ENCODE peak calls at places on chromosome 2, in seven cellular contexts. N is HCT116, K is hepatocyte, D is SK-N-SH, L is PC-3, U is PC-9, E is MM.1S. W is an unnamed sample. For H3K9me2, the result is how much of the 10 kb centered on the place peaks cover.

GRCh38 chr2:99615247-99615771 is 125.5 kb upstream of the REV1 start:
- DNase-seq in N (peak), K (no peak), D (no peak), L (peak), U (peak), E (no peak), W (peak)

GRCh38 chr2:64792995-64793639 is 139.4 kb upstream of the SERTAD2 start:
- DNase-seq in N (no peak), K (no peak), D (no peak), L (peak), U (no peak), E (no peak), W (no peak)

GRCh38 chr2:239824866-239825704 is 200.1 kb downstream of the NDUFA10 start:
- DNase-seq in N (no peak), K (no peak), D (peak), L (no peak), U (no peak), E (no peak), W (no peak)

GRCh38 chr2:138948070-138948539 is 167.9 kb upstream of the NXPH2 start:
- DNase-seq in N (peak), K (peak), D (no peak), L (peak), U (peak), E (no peak), W (peak)

GRCh38 chr2:188285049-188285448 is 6.6 kb upstream of the GULP1 start:
- DNase-seq in N (no peak), K (no peak), D (no peak), L (no peak), U (no peak), E (no peak), W (no peak)

GRCh38 chr2:118936936-118937335 is 5.1 kb upstream of the MARCO start:
- DNase-seq in N (no peak), K (no peak), D (no peak), L (no peak), U (no peak), E (no peak), W (no peak)

GRCh38 chr2:174877796-174878195 is 113.5 kb upstream of the CHRNA1 start:
- DNase-seq in N (no peak), K (no peak), D (peak), L (no peak), U (no peak), E (no peak), W (no peak)

GRCh38 chr2:60555066-60555793 is 1.8 kb upstream of the BCL11A start:
- DNase-seq in N (peak), K (peak), D (peak), L (peak), U (peak), E (peak), W (peak)

GRCh38 chr2:105812180-105813044 is 67.7 kb downstream of the NCK2 start:
- DNase-seq in N (no peak), K (peak), D (peak), L (no peak), U (no peak), E (peak), W (peak)

GRCh38 chr2:202161106-202161836 is 77.1 kb downstream of the SUMO1 start:
- DNase-seq in N (no peak), K (no peak), D (no peak), L (peak), U (no peak), E (no peak), W (no peak)

GRCh38 chr2:218811382-218811781 is 20.2 kb downstream of the PRKAG3 start:
- DNase-seq in N (no peak), K (no peak), D (no peak), L (no peak), U (no peak), E (no peak), W (no peak)

GRCh38 chr2:161676902-161677496 is 52.8 kb downstream of the SLC4A10 start:
- DNase-seq in N (no peak), K (no peak), D (no peak), L (no peak), U (no peak), E (no peak), W (no peak)

GRCh38 chr2:75608684-75609333 is 37.8 kb upstream of the MRPL19 start:
- DNase-seq in N (peak), K (peak), D (peak), L (peak), U (peak), E (peak), W (peak)

GRCh38 chr2:242060212-242060835 is 190.8 kb downstream of the RTP5 start:
- DNase-seq in N (no peak), K (peak), D (no peak), L (peak), U (peak), E (no peak), W (peak)

GRCh38 chr2:66109419-66109818 is 325.5 kb upstream of the MEIS1 start:
- DNase-seq in N (no peak), K (no peak), D (no peak), L (no peak), U (no peak), E (peak), W (no peak)
- H3K9me2 ChIP-seq in N (under half), K (under half), D (under half), L (under half), U (under half), E (under half), W (under half)

DNA sequence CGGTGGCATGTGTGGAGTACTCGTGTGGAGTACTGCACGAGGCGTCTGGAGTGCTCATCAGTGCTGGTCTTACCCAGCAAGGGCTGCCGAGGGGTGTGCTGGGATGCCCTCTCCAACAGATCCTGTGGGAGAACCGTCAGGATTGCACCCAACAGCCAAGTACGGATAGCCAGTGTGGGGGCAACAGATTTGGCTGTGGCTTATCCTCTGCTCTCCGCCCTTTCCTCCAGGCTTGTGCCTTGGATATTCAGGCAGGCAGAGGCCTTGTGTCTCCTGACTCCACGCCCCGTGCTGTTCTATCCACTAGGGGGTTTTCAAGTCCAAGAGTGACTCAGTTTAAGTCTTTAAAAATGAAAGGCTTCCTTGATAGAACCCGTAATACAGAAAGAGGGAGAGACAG is 321.0 kb upstream of the HS6ST1 start:
- DNase-seq in N (no peak), K (no peak), D (no peak), L (no peak), U (no peak), E (no peak), W (peak)
- H3K9me2 ChIP-seq in N (under half), K (under half), D (under half), L (under half), U (under half), E (under half), W (under half)

DNA sequence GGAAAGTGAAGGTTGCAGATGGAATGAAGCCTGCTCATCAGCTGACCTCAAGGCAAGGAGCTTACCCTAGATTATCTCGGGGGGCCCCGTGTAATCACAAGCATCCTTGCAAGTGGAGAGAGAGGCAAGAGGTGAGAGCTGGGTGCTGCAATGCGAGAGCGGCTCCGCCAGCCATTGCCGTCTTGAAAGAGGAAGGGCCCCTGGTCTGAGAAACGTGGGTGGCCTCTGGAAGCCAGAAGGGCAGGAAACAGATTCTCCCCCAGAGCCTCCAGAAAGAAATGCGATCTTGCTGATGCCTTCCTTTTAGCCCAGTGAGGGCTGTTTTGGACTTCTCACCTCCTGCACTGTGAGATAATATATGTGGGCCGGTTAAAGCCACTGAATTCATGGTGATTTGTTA is 319.6 kb upstream of the HS6ST1 start:
- DNase-seq in N (no peak), K (no peak), D (no peak), L (no peak), U (no peak), E (no peak), W (no peak)
- H3K9me2 ChIP-seq in N (under half), K (under half), D (under half), L (under half), U (under half), E (under half), W (under half)

DNA sequence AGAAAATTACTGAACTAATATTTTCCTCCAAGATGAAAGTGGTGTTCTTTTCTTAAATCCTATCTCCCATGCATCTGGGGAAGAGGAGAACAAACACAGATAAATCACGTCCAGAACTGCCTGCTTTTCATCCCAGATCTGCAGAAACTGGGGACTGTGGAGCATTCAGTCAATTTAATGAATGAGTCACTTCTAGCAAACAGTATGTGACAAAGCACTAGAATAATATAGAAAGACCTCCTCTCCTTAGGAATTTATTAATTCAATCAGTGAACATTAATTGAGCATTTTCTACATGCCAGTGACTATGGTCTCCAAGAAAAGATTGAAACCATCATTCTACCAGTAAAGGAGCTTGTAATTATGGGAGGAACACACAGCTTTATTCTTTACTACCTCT is 693.4 kb upstream of the ID2 start:
- DNase-seq in N (no peak), K (no peak), D (no peak), L (peak), U (no peak), E (no peak), W (no peak)
- H3K9me2 ChIP-seq in N (under half), K (under half), D (under half), L (under half), U (under half), E (under half), W (under half)

GRCh38 chr2:184425083-184425482 is 173.2 kb upstream of the ZNF804A start:
- DNase-seq in N (no peak), K (no peak), D (no peak), L (no peak), U (no peak), E (no peak), W (no peak)
- H3K9me2 ChIP-seq in N (under half), K (under half), D (under half), L (under half), U (under half), E (under half), W (under half)

GRCh38 chr2:128640847-128641360 is 322.2 kb upstream of the HS6ST1 start:
- DNase-seq in N (no peak), K (no peak), D (no peak), L (no peak), U (no peak), E (no peak), W (no peak)
- H3K9me2 ChIP-seq in N (under half), K (under half), D (under half), L (under half), U (under half), E (under half), W (under half)

GRCh38 chr2:7987992-7988391 is 693.9 kb upstream of the ID2 start:
- DNase-seq in N (no peak), K (no peak), D (no peak), L (no peak), U (no peak), E (no peak), W (no peak)

GRCh38 chr2:7992612-7993596 is 689.0 kb upstream of the ID2 start:
- DNase-seq in N (no peak), K (no peak), D (peak), L (peak), U (no peak), E (no peak), W (peak)

GRCh38 chr2:7994397-7994951 is 687.4 kb upstream of the ID2 start:
- DNase-seq in N (no peak), K (no peak), D (peak), L (no peak), U (no peak), E (no peak), W (no peak)

GRCh38 chr2:7986431-7986830 is 695.4 kb upstream of the ID2 start:
- DNase-seq in N (no peak), K (no peak), D (no peak), L (no peak), U (no peak), E (no peak), W (no peak)

GRCh38 chr2:7989823-7990222 is 692.0 kb upstream of the ID2 start:
- DNase-seq in N (no peak), K (no peak), D (no peak), L (no peak), U (no peak), E (no peak), W (no peak)
- H3K9me2 ChIP-seq in N (under half), K (under half), D (under half), L (under half), U (under half), E (under half), W (under half)

DNA sequence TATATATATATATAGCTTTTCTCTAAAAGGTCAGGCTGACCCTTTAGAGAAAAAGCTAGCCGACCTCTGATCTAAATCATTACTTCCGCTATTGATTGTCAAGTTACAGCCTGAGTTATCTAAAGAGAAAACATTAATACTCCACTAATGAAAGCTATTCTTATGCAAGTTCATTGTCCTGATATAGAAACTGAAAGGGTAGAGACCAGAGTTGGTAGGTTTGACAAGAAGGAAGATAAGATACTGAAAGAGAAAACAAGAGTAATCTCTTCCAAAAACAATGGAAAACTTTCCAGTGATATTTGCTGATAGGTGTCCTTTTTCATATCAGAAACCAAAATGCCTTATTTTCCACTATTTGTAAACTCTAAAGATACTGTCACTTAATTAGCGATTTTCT is 62.8 kb upstream of the SLC39A10 start:
- DNase-seq in N (no peak), K (no peak), D (no peak), L (no peak), U (no peak), E (peak), W (no peak)
- H3K9me2 ChIP-seq in N (under half), K (under half), D (under half), L (under half), U (under half), E (under half), W (under half)

GRCh38 chr2:113263546-113263945 is 15.2 kb downstream of the PAX8 start:
- DNase-seq in N (no peak), K (no peak), D (no peak), L (no peak), U (no peak), E (no peak), W (no peak)
- H3K9me2 ChIP-seq in N (under half), K (under half), D (under half), L (under half), U (under half), E (under half), W (under half)

GRCh38 chr2:8545676-8546318 is 136.1 kb upstream of the ID2 start:
- DNase-seq in N (no peak), K (no peak), D (no peak), L (no peak), U (no peak), E (no peak), W (no peak)
- H3K9me2 ChIP-seq in N (under half), K (under half), D (under half), L (under half), U (under half), E (under half), W (under half)

W was measured in GM23248.